ENCODE peak calls at places on chromosome 4, in four cellular contexts. One of them, this sample, is unnamed.

GRCh38 chr4:177489847-177490246 is 47.6 kb upstream of the AGA start:
- DNase-seq in HepG2: no peak
- DNase-seq in K562: no peak
- DNase-seq in GM12878: no peak
- DNase-seq in this sample: no peak

GRCh38 chr4:26780524-26780923 is 80.1 kb upstream of the STIM2 start:
- DNase-seq in K562: no peak
- DNase-seq in GM12878: no peak
- DNase-seq in HepG2: no peak
- DNase-seq in this sample: no peak

GRCh38 chr4:177862541-177863176 is 420.4 kb upstream of the AGA start:
- DNase-seq in HepG2: no peak
- DNase-seq in GM12878: no peak
- DNase-seq in K562: no peak
- DNase-seq in this sample: no peak

GRCh38 chr4:51831133-51831532 is 11.8 kb upstream of the DCUN1D4 start:
- DNase-seq in HepG2: peak; percentile 46
- DNase-seq in K562: peak; percentile 38
- DNase-seq in GM12878: no peak
- DNase-seq in this sample: no peak

GRCh38 chr4:93810340-93810992 is 18.1 kb upstream of the ATOH1 start:
- DNase-seq in GM12878: no peak
- DNase-seq in HepG2: no peak
- DNase-seq in K562: no peak
- DNase-seq in this sample: no peak

GRCh38 chr4:157043131-157043530 is 32.8 kb upstream of the GLRB start:
- DNase-seq in K562: no peak
- DNase-seq in HepG2: peak; percentile 2
- DNase-seq in GM12878: no peak
- DNase-seq in this sample: no peak

GRCh38 chr4:48223633-48224295 is 45.9 kb downstream of the TEC start:
- DNase-seq in HepG2: no peak
- DNase-seq in GM12878: no peak
- DNase-seq in K562: no peak
- DNase-seq in this sample: no peak

GRCh38 chr4:187480146-187481145 is 515.1 kb upstream of the ZFP42 start:
- DNase-seq in HepG2: no peak
- DNase-seq in K562: no peak
- DNase-seq in GM12878: no peak
- DNase-seq in this sample: no peak

GRCh38 chr4:41537267-41537890 is 578 bp upstream of the LIMCH1 start:
- DNase-seq in HepG2: no peak
- DNase-seq in K562: no peak
- DNase-seq in GM12878: no peak
- DNase-seq in this sample: no peak

GRCh38 chr4:183746305-183747229 is 87.5 kb downstream of the TRAPPC11 start:
- DNase-seq in GM12878: peak; percentile 47
- DNase-seq in K562: no peak
- DNase-seq in HepG2: no peak
- DNase-seq in this sample: no peak

GRCh38 chr4:172974586-172974985 is 194.0 kb upstream of the GALNT7 start:
- DNase-seq in GM12878: no peak
- DNase-seq in K562: no peak
- DNase-seq in HepG2: no peak
- DNase-seq in this sample: no peak

GRCh38 chr4:125951275-125951887 is 636.6 kb downstream of the FAT4 start:
- DNase-seq in K562: no peak
- DNase-seq in HepG2: no peak
- DNase-seq in GM12878: no peak
- DNase-seq in this sample: no peak

GRCh38 chr4:97216031-97216430 is 927.2 kb downstream of the STPG2 start:
- DNase-seq in GM12878: no peak
- DNase-seq in HepG2: no peak
- DNase-seq in K562: no peak
- DNase-seq in this sample: no peak

GRCh38 chr4:186557486-186557885 is 2.1 kb upstream of the MTNR1A start:
- DNase-seq in GM12878: no peak
- DNase-seq in HepG2: no peak
- DNase-seq in K562: no peak
- DNase-seq in this sample: no peak

GRCh38 chr4:163048447-163048846 is 118.2 kb downstream of the NAF1 start:
- DNase-seq in HepG2: peak; percentile 21
- DNase-seq in K562: peak; percentile 52
- DNase-seq in GM12878: no peak
- DNase-seq in this sample: peak; percentile 36

GRCh38 chr4:67273676-67274075 is 271.6 kb downstream of the CENPC start:
- DNase-seq in K562: no peak
- DNase-seq in GM12878: no peak
- DNase-seq in HepG2: peak; percentile 8
- DNase-seq in this sample: no peak

GRCh38 chr4:39950861-39951481 is 26.7 kb downstream of the PDS5A start:
- DNase-seq in GM12878: no peak
- DNase-seq in K562: no peak
- DNase-seq in HepG2: no peak
- DNase-seq in this sample: no peak

GRCh38 chr4:84915396-84915780 is 51.1 kb downstream of the WDFY3 start:
- DNase-seq in K562: no peak
- DNase-seq in HepG2: no peak
- DNase-seq in GM12878: no peak
- DNase-seq in this sample: no peak

DNA sequence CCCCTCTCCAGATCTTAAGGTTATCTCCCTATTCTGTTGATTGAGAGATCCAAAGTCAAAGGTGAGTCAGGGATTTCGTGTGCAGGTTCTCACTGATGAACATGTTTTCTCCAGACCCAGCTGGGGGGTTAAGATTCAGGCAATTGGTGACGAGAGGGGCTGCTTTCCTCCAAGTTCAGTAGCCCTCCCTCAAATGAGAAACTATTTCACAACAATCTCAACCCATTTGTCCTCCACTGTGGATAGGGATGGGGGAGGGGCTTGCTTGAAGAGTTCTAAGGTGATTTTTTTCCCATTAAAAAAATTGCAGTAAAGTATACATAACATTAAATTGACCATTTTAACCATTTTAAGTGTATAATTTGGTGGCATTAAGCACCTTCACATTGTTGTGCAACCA is 175.7 kb downstream of the SHROOM3 start:
- DNase-seq in K562: no peak
- DNase-seq in GM12878: no peak
- DNase-seq in HepG2: no peak
- DNase-seq in this sample: no peak
- TF ChIP-seq CHD2 in K562: no peak
- TF ChIP-seq CHD2 in GM12878: no peak
- TF ChIP-seq CHD2 in HepG2: no peak
- TF ChIP-seq CHD2 in this sample: no peak

GRCh38 chr4:137997496-137997895 is 244.7 kb downstream of the SLC7A11 start:
- DNase-seq in K562: no peak
- DNase-seq in HepG2: no peak
- DNase-seq in GM12878: no peak
- DNase-seq in this sample: no peak

GRCh38 chr4:137993232-137993631 is 248.9 kb downstream of the SLC7A11 start:
- DNase-seq in HepG2: no peak
- DNase-seq in GM12878: no peak
- DNase-seq in K562: no peak
- DNase-seq in this sample: no peak

GRCh38 chr4:137998666-137999429 is 243.3 kb downstream of the SLC7A11 start:
- DNase-seq in K562: no peak
- DNase-seq in GM12878: no peak
- DNase-seq in HepG2: no peak
- DNase-seq in this sample: no peak

DNA sequence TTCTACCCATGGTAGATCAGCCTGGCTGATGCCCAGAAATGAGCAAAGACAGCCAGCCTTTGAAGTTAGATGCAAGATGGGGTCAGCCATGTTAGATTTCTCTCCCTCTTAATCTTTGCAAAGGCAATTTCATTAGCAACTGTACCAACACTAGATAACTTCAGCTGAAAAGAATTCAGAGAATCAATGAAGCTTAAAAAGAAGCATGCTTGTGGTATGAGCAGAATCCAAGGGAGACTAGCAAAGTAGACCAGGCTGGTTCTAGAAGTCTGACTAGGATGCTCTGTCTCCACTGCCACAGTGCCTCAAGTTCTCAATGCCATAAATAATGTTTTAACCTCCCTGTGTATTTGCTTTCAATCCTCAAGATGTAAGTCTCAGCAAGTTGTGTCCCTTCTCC is 247.3 kb downstream of the SLC7A11 start:
- DNase-seq in GM12878: no peak
- DNase-seq in HepG2: no peak
- DNase-seq in K562: no peak
- DNase-seq in this sample: no peak
- TF ChIP-seq CHD4 in GM12878: no peak
- TF ChIP-seq CHD4 in HepG2: no peak
- TF ChIP-seq CHD4 in K562: no peak
- TF ChIP-seq CHD4 in this sample: no peak

GRCh38 chr4:1400191-1400805 is 5.9 kb downstream of the NKX1-1 start:
- DNase-seq in GM12878: no peak
- DNase-seq in HepG2: no peak
- DNase-seq in K562: no peak
- DNase-seq in this sample: no peak
- TF ChIP-seq CHD2 in GM12878: no peak
- TF ChIP-seq CHD2 in HepG2: no peak
- TF ChIP-seq CHD2 in K562: no peak
- TF ChIP-seq CHD2 in this sample: no peak

GRCh38 chr4:74105656-74106275 is 6.8 kb upstream of the CXCL2 start:
- DNase-seq in HepG2: no peak
- DNase-seq in K562: no peak
- DNase-seq in GM12878: no peak
- DNase-seq in this sample: no peak

GRCh38 chr4:74109116-74109791 is 10.3 kb upstream of the CXCL2 start:
- DNase-seq in HepG2: no peak
- DNase-seq in GM12878: no peak
- DNase-seq in K562: peak; percentile 46
- DNase-seq in this sample: peak; percentile 64

GRCh38 chr4:74108457-74109115 is 9.6 kb upstream of the CXCL2 start:
- DNase-seq in HepG2: no peak
- DNase-seq in GM12878: no peak
- DNase-seq in K562: no peak
- DNase-seq in this sample: no peak

GRCh38 chr4:74100531-74100930 is 1.5 kb upstream of the CXCL2 start:
- DNase-seq in GM12878: no peak
- DNase-seq in HepG2: no peak
- DNase-seq in K562: no peak
- DNase-seq in this sample: no peak

DNA sequence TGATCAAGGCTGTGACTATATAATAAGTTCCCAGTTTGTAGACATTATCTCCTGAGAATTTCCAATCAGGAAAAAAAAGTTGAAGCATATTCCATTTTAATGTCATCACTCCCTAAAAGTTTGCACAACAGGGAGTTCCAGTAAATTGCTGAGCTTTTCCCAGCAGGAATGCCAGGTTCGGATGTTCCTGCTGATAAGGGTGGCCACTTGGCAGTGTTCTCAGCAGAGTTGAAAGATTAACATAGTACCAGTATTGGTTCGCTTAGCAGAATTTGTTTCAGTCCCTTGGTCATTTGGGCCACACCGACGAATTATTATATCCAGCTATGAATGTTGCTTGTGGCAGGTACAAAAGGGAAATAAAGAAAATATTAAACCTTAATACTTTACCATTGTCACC is 5.2 kb upstream of the CXCL2 start:
- DNase-seq in HepG2: no peak
- DNase-seq in GM12878: no peak
- DNase-seq in K562: no peak
- DNase-seq in this sample: no peak
- TF ChIP-seq CHD4 in HepG2: no peak
- TF ChIP-seq CHD4 in GM12878: no peak
- TF ChIP-seq CHD4 in K562: no peak
- TF ChIP-seq CHD4 in this sample: no peak

GRCh38 chr4:113290666-113291065 is 241.2 kb downstream of the ANK2 start:
- DNase-seq in GM12878: no peak
- DNase-seq in HepG2: no peak
- DNase-seq in K562: no peak
- DNase-seq in this sample: no peak

GRCh38 chr4:113292371-113293042 is 243.1 kb downstream of the ANK2 start:
- DNase-seq in GM12878: no peak
- DNase-seq in HepG2: no peak
- DNase-seq in K562: no peak
- DNase-seq in this sample: no peak

GRCh38 chr4:113294910-113295309 is 245.5 kb downstream of the ANK2 start:
- DNase-seq in HepG2: no peak
- DNase-seq in K562: no peak
- DNase-seq in GM12878: no peak
- DNase-seq in this sample: no peak

GRCh38 chr4:113293043-113293560 is 243.6 kb downstream of the ANK2 start:
- DNase-seq in GM12878: no peak
- DNase-seq in K562: no peak
- DNase-seq in HepG2: no peak
- DNase-seq in this sample: no peak

GRCh38 chr4:113293673-113294072 is 244.2 kb downstream of the ANK2 start:
- DNase-seq in K562: no peak
- DNase-seq in GM12878: no peak
- DNase-seq in HepG2: no peak
- DNase-seq in this sample: no peak
- TF ChIP-seq CHD2 in K562: no peak
- TF ChIP-seq CHD2 in GM12878: no peak
- TF ChIP-seq CHD2 in HepG2: no peak
- TF ChIP-seq CHD2 in this sample: no peak

DNA sequence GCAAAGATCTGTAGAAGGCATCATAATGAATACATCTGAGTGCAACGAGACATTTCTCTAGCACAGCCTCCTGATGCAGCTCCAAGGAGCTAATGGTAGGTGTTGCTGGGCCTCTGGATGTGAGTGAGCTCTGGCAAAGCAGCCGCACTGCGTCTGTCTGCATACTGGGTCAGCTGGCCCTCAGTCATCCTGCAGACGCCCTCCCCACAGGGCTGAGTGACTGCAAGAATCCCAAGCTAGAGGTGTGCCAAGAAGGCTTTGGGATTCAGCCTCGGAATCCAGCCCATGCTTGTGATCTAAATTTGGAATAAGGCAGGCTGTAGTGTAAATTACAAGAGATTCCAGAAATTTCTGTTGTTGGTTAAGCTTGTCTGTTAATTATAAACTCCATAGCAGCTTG is 18.5 kb downstream of the HERC3 start:
- DNase-seq in GM12878: no peak
- DNase-seq in HepG2: no peak
- DNase-seq in K562: no peak
- DNase-seq in this sample: no peak
- TF ChIP-seq CHD4 in GM12878: no peak
- TF ChIP-seq CHD4 in HepG2: no peak
- TF ChIP-seq CHD4 in K562: no peak
- TF ChIP-seq CHD4 in this sample: no peak